ENCODE peak calls at places on chromosome 13, in four cellular contexts. F is frontal cortex, I is germinal center, E is RKO. Z is an unnamed sample.

GRCh38 chr13:26372747-26373146 is 118.8 kb downstream of the CDK8 start:
- DNase-seq in F (no peak), I (no peak), E (no peak), Z (no peak)

GRCh38 chr13:75689686-75690085 is 53.6 kb downstream of the LMO7 start:
- DNase-seq in F (no peak), I (no peak), E (no peak), Z (no peak)

GRCh38 chr13:26881154-26881553 is 120.6 kb upstream of the GPR12 start:
- DNase-seq in F (no peak), I (no peak), E (no peak), Z (no peak)

GRCh38 chr13:35157143-35157755 is 215.2 kb downstream of the NBEA start:
- DNase-seq in F (no peak), I (peak), E (peak), Z (no peak)

GRCh38 chr13:94959616-94960015 is 247.3 kb upstream of the SOX21 start:
- DNase-seq in F (no peak), I (no peak), E (no peak), Z (no peak)

GRCh38 chr13:106566682-106567420 is 1.1 kb downstream of the ARGLU1 start:
- DNase-seq in F (peak), I (peak), E (peak), Z (peak)

GRCh38 chr13:66972659-66973058 is 257.5 kb downstream of the PCDH9 start:
- DNase-seq in F (no peak), I (no peak), E (no peak), Z (no peak)

GRCh38 chr13:77434289-77434688 is 101.2 kb upstream of the SCEL start:
- DNase-seq in F (no peak), I (no peak), E (no peak), Z (no peak)

GRCh38 chr13:23848639-23849282 is 40.4 kb downstream of the MIPEP start:
- DNase-seq in F (no peak), I (peak), E (no peak), Z (no peak)

GRCh38 chr13:93959796-93960533 is 519.5 kb downstream of the DCT start:
- DNase-seq in F (no peak), I (no peak), E (no peak), Z (no peak)

GRCh38 chr13:36359301-36359950 is 13.2 kb upstream of the SPART start:
- DNase-seq in F (no peak), I (no peak), E (no peak), Z (no peak)

GRCh38 chr13:33167521-33167920 is 118.0 kb downstream of the STARD13 start:
- DNase-seq in F (no peak), I (no peak), E (no peak), Z (no peak)

GRCh38 chr13:113646376-113646775 is 11.6 kb downstream of the ATP4B start:
- DNase-seq in F (no peak), I (no peak), E (no peak), Z (peak)

GRCh38 chr13:112074139-112074710 is 7.3 kb downstream of the SOX1 start:
- DNase-seq in F (no peak), I (no peak), E (no peak), Z (no peak)

GRCh38 chr13:36029171-36029570 is 102.0 kb downstream of the DCLK1 start:
- DNase-seq in F (no peak), I (no peak), E (no peak), Z (no peak)

GRCh38 chr13:81916471-81916870 is 1575.5 kb upstream of the SPRY2 start:
- DNase-seq in F (no peak), I (no peak), E (no peak), Z (no peak)

GRCh38 chr13:98035373-98035772 is 81.9 kb downstream of the IPO5 start:
- DNase-seq in F (no peak), I (no peak), E (no peak), Z (no peak)

GRCh38 chr13:113920606-113921306 is 53.1 kb downstream of the C13orf46 start:
- DNase-seq in F (no peak), I (no peak), E (no peak), Z (no peak)

GRCh38 chr13:49219647-49220034 is 497 bp upstream of the MLNR start:
- DNase-seq in F (no peak), I (no peak), E (no peak), Z (no peak)

GRCh38 chr13:52862358-52863206 is 14.1 kb upstream of the PCDH8 start:
- DNase-seq in F (no peak), I (no peak), E (peak), Z (no peak)

GRCh38 chr13:93397619-93398018 is 171.0 kb downstream of the GPC6 start:
- DNase-seq in F (no peak), I (no peak), E (no peak), Z (no peak)

GRCh38 chr13:24173775-24174174 is 13.3 kb downstream of the SPATA13 start:
- DNase-seq in F (no peak), I (no peak), E (no peak), Z (no peak)

GRCh38 chr13:66780814-66781213 is 449.3 kb downstream of the PCDH9 start:
- DNase-seq in F (no peak), I (no peak), E (peak), Z (no peak)

GRCh38 chr13:98173431-98173921 is 3.6 kb downstream of the RNF113B start:
- DNase-seq in F (peak), I (no peak), E (no peak), Z (no peak)

GRCh38 chr13:48255954-48256353 is 22.9 kb downstream of the ITM2B start:
- DNase-seq in F (no peak), I (no peak), E (peak), Z (no peak)

GRCh38 chr13:52147225-52147624 is 12.2 kb downstream of the NEK3 start:
- DNase-seq in F (no peak), I (no peak), E (no peak), Z (no peak)

GRCh38 chr13:99955107-99955746 is 16.3 kb downstream of the ZIC5 start:
- DNase-seq in F (no peak), I (no peak), E (no peak), Z (no peak)

Z was measured in NCI-H1092.